ENCODE peak calls at places on chromosomes 13 and 19, in five cellular contexts. One of them, this sample, is unnamed.

GRCh38 chr13:102901615-102902305 is 55.9 kb downstream of the ERCC5 start:
- DNase-seq in fibroblast of lung: no peak
- DNase-seq in fibroblast of mammary gland: peak; percentile 49
- DNase-seq in A549: no peak
- DNase-seq in CD4-positive, alpha-beta T cell: no peak
- DNase-seq in this sample: no peak

GRCh38 chr13:80305737-80306136 is 35.2 kb downstream of the SPRY2 start:
- DNase-seq in CD4-positive, alpha-beta T cell: no peak
- DNase-seq in A549: no peak
- DNase-seq in fibroblast of mammary gland: no peak
- DNase-seq in fibroblast of lung: no peak
- DNase-seq in this sample: no peak

GRCh38 chr13:25186187-25186586 is 14.1 kb upstream of the AMER2 start:
- DNase-seq in CD4-positive, alpha-beta T cell: no peak
- DNase-seq in A549: no peak
- DNase-seq in fibroblast of mammary gland: no peak
- DNase-seq in fibroblast of lung: no peak
- DNase-seq in this sample: no peak

GRCh38 chr19:6686628-6686975 is 16.6 kb upstream of the TNFSF14 start:
- DNase-seq in fibroblast of mammary gland: no peak
- DNase-seq in CD4-positive, alpha-beta T cell: no peak
- DNase-seq in fibroblast of lung: no peak
- DNase-seq in A549: no peak
- DNase-seq in this sample: no peak

GRCh38 chr13:20387441-20387971 is 138.2 kb downstream of the CRYL1 start:
- DNase-seq in A549: no peak
- DNase-seq in CD4-positive, alpha-beta T cell: no peak
- DNase-seq in fibroblast of mammary gland: peak; percentile 41
- DNase-seq in fibroblast of lung: no peak
- DNase-seq in this sample: no peak

GRCh38 chr13:40506592-40507446 is 159.6 kb downstream of the FOXO1 start:
- DNase-seq in CD4-positive, alpha-beta T cell: no peak
- DNase-seq in A549: no peak
- DNase-seq in fibroblast of lung: no peak
- DNase-seq in fibroblast of mammary gland: no peak
- DNase-seq in this sample: no peak

GRCh38 chr13:36998624-36999041 is 507 bp downstream of the ALG5 start:
- DNase-seq in fibroblast of mammary gland: peak; percentile 8
- DNase-seq in A549: no peak
- DNase-seq in fibroblast of lung: no peak
- DNase-seq in CD4-positive, alpha-beta T cell: peak; percentile 8
- DNase-seq in this sample: peak; percentile 25

GRCh38 chr13:31072041-31072440 is 89.7 kb downstream of the HSPH1 start:
- DNase-seq in fibroblast of lung: peak; percentile 33
- DNase-seq in fibroblast of mammary gland: peak; percentile 58
- DNase-seq in CD4-positive, alpha-beta T cell: no peak
- DNase-seq in A549: no peak
- DNase-seq in this sample: no peak

GRCh38 chr13:37925878-37926473 is 56.4 kb upstream of the TRPC4 start:
- DNase-seq in fibroblast of mammary gland: no peak
- DNase-seq in A549: no peak
- DNase-seq in CD4-positive, alpha-beta T cell: no peak
- DNase-seq in fibroblast of lung: no peak
- DNase-seq in this sample: no peak

GRCh38 chr13:51760592-51760991 is 43.4 kb downstream of the DHRS12 start:
- DNase-seq in fibroblast of lung: no peak
- DNase-seq in fibroblast of mammary gland: peak; percentile 89
- DNase-seq in CD4-positive, alpha-beta T cell: no peak
- DNase-seq in A549: no peak
- DNase-seq in this sample: no peak

GRCh38 chr13:49610176-49610575 is 18.1 kb upstream of the ARL11 start:
- DNase-seq in fibroblast of lung: no peak
- DNase-seq in fibroblast of mammary gland: no peak
- DNase-seq in CD4-positive, alpha-beta T cell: no peak
- DNase-seq in A549: no peak
- DNase-seq in this sample: peak; percentile 62

GRCh38 chr19:15251010-15251748 is 18.9 kb upstream of the EPHX3 start:
- DNase-seq in A549: no peak
- DNase-seq in CD4-positive, alpha-beta T cell: no peak
- DNase-seq in fibroblast of lung: peak; percentile 63
- DNase-seq in fibroblast of mammary gland: peak; percentile 87
- DNase-seq in this sample: no peak

GRCh38 chr19:3821857-3822364 is 35.7 kb upstream of the MATK start:
- DNase-seq in CD4-positive, alpha-beta T cell: peak; percentile 87
- DNase-seq in A549: peak; percentile 60
- DNase-seq in fibroblast of mammary gland: peak; percentile 20
- DNase-seq in fibroblast of lung: peak; percentile 17
- DNase-seq in this sample: peak; percentile 67

GRCh38 chr13:73708393-73708985 is 425.7 kb downstream of the KLF12 start:
- DNase-seq in A549: peak; percentile 33
- DNase-seq in fibroblast of mammary gland: peak; percentile 70
- DNase-seq in CD4-positive, alpha-beta T cell: peak; percentile 16
- DNase-seq in fibroblast of lung: peak; percentile 80
- DNase-seq in this sample: peak; percentile 64

GRCh38 chr19:41934849-41935374 is 6.7 kb upstream of the ERFL start:
- DNase-seq in fibroblast of lung: peak; percentile 42
- DNase-seq in CD4-positive, alpha-beta T cell: peak; percentile 72
- DNase-seq in fibroblast of mammary gland: peak; percentile 56
- DNase-seq in A549: peak; percentile 96
- DNase-seq in this sample: peak; percentile 85

GRCh38 chr13:114002009-114002544 is 28.2 kb upstream of the C13orf46 start:
- DNase-seq in fibroblast of lung: no peak
- DNase-seq in fibroblast of mammary gland: no peak
- DNase-seq in A549: no peak
- DNase-seq in CD4-positive, alpha-beta T cell: no peak
- DNase-seq in this sample: no peak

GRCh38 chr19:45171211-45171623 is 6.8 kb downstream of the TRAPPC6A start:
- DNase-seq in A549: no peak
- DNase-seq in fibroblast of lung: no peak
- DNase-seq in fibroblast of mammary gland: no peak
- DNase-seq in CD4-positive, alpha-beta T cell: no peak
- DNase-seq in this sample: no peak

GRCh38 chr19:45569619-45570421 is 14.8 kb downstream of the OPA3 start:
- DNase-seq in CD4-positive, alpha-beta T cell: peak; percentile 45
- DNase-seq in A549: peak; percentile 62
- DNase-seq in fibroblast of lung: peak; percentile 38
- DNase-seq in fibroblast of mammary gland: peak; percentile 61
- DNase-seq in this sample: peak; percentile 69

GRCh38 chr13:21465710-21466160 is 6.6 kb upstream of the ZDHHC20 start:
- DNase-seq in CD4-positive, alpha-beta T cell: no peak
- DNase-seq in fibroblast of mammary gland: no peak
- DNase-seq in A549: no peak
- DNase-seq in fibroblast of lung: no peak
- DNase-seq in this sample: no peak

GRCh38 chr13:78341032-78341431 is 262.3 kb downstream of the POU4F1 start:
- DNase-seq in A549: no peak
- DNase-seq in CD4-positive, alpha-beta T cell: no peak
- DNase-seq in fibroblast of mammary gland: no peak
- DNase-seq in fibroblast of lung: no peak
- DNase-seq in this sample: no peak

GRCh38 chr13:113567681-113568080 is 16.9 kb upstream of the TFDP1 start:
- DNase-seq in fibroblast of lung: no peak
- DNase-seq in A549: no peak
- DNase-seq in fibroblast of mammary gland: no peak
- DNase-seq in CD4-positive, alpha-beta T cell: no peak
- DNase-seq in this sample: no peak

GRCh38 chr13:57627663-57628062 is 3.9 kb upstream of the PCDH17 start:
- DNase-seq in fibroblast of mammary gland: peak; percentile 25
- DNase-seq in CD4-positive, alpha-beta T cell: no peak
- DNase-seq in fibroblast of lung: peak; percentile 59
- DNase-seq in A549: no peak
- DNase-seq in this sample: no peak

GRCh38 chr19:19551862-19552192 is 13.8 kb downstream of the CILP2 start:
- DNase-seq in CD4-positive, alpha-beta T cell: no peak
- DNase-seq in A549: no peak
- DNase-seq in fibroblast of lung: no peak
- DNase-seq in fibroblast of mammary gland: no peak
- DNase-seq in this sample: no peak

GRCh38 chr19:10971107-10971715 is 10.4 kb downstream of the SMARCA4 start:
- DNase-seq in CD4-positive, alpha-beta T cell: no peak
- DNase-seq in A549: no peak
- DNase-seq in fibroblast of mammary gland: no peak
- DNase-seq in fibroblast of lung: no peak
- DNase-seq in this sample: no peak

GRCh38 chr19:10977773-10978155 is 16.9 kb downstream of the SMARCA4 start:
- DNase-seq in fibroblast of mammary gland: no peak
- DNase-seq in CD4-positive, alpha-beta T cell: no peak
- DNase-seq in A549: no peak
- DNase-seq in fibroblast of lung: no peak
- DNase-seq in this sample: no peak

GRCh38 chr19:10979950-10980349 is 19.1 kb downstream of the SMARCA4 start:
- DNase-seq in A549: no peak
- DNase-seq in fibroblast of lung: peak; percentile 11
- DNase-seq in fibroblast of mammary gland: no peak
- DNase-seq in CD4-positive, alpha-beta T cell: no peak
- DNase-seq in this sample: no peak

GRCh38 chr19:10976200-10976892 is 15.5 kb downstream of the SMARCA4 start:
- DNase-seq in fibroblast of mammary gland: no peak
- DNase-seq in A549: no peak
- DNase-seq in CD4-positive, alpha-beta T cell: no peak
- DNase-seq in fibroblast of lung: no peak
- DNase-seq in this sample: no peak

DNA sequence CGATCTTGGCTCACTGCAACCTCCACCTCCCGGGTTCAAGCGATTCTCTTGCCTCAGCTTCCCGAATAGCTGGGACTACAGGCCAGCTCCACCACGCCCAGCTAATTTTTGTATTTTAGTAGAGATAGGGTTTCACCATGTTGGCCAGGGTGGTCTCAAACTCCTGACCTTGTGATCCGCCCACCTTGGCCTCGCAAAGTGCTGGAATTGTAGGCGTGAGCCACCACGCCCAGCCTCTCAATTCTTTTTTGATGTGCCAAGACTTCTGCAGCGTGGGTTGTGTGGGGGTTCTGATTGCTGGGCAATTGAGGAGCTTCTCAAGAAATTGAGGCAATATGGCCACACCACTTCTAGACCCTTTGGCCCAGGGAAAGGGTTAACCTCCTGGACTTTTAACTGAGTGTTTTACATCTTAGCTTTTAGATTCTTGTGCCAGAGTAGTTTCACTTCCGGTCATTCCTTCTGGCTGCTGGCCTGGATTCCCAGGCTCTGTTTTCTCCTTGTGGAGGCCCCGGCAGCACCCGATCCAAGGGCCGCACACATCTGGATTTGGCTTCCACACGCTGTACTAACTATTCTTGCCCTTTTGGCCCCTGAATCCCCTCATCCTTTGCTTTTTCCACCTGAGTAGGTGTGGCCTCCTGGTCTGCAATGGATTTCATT is 14.7 kb downstream of the SMARCA4 start:
- DNase-seq in A549: no peak
- DNase-seq in CD4-positive, alpha-beta T cell: no peak
- DNase-seq in fibroblast of mammary gland: peak; percentile 74
- DNase-seq in fibroblast of lung: peak; percentile 77
- DNase-seq in this sample: no peak
- TF ChIP-seq CTCF in A549: no peak
- TF ChIP-seq CTCF in CD4-positive, alpha-beta T cell: no peak
- TF ChIP-seq CTCF in fibroblast of mammary gland: no peak
- TF ChIP-seq CTCF in fibroblast of lung: no peak
- TF ChIP-seq CTCF in this sample: no peak

GRCh38 chr19:2064788-2065524 is 13.9 kb upstream of the MKNK2 start:
- DNase-seq in fibroblast of lung: no peak
- DNase-seq in fibroblast of mammary gland: no peak
- DNase-seq in A549: no peak
- DNase-seq in CD4-positive, alpha-beta T cell: no peak
- DNase-seq in this sample: peak; percentile 70

GRCh38 chr19:2070986-2071673 is 20.1 kb upstream of the MKNK2 start:
- DNase-seq in A549: no peak
- DNase-seq in fibroblast of mammary gland: no peak
- DNase-seq in fibroblast of lung: no peak
- DNase-seq in CD4-positive, alpha-beta T cell: no peak
- DNase-seq in this sample: no peak

GRCh38 chr19:2072757-2073551 is 21.9 kb upstream of the MKNK2 start:
- DNase-seq in fibroblast of mammary gland: no peak
- DNase-seq in CD4-positive, alpha-beta T cell: no peak
- DNase-seq in A549: no peak
- DNase-seq in fibroblast of lung: no peak
- DNase-seq in this sample: no peak

GRCh38 chr19:2070436-2070827 is 19.4 kb upstream of the MKNK2 start:
- DNase-seq in fibroblast of lung: no peak
- DNase-seq in CD4-positive, alpha-beta T cell: no peak
- DNase-seq in A549: no peak
- DNase-seq in fibroblast of mammary gland: no peak
- DNase-seq in this sample: no peak
- TF ChIP-seq CTCF in fibroblast of lung: no peak
- TF ChIP-seq CTCF in CD4-positive, alpha-beta T cell: no peak
- TF ChIP-seq CTCF in A549: no peak
- TF ChIP-seq CTCF in fibroblast of mammary gland: no peak
- TF ChIP-seq CTCF in this sample: no peak

DNA sequence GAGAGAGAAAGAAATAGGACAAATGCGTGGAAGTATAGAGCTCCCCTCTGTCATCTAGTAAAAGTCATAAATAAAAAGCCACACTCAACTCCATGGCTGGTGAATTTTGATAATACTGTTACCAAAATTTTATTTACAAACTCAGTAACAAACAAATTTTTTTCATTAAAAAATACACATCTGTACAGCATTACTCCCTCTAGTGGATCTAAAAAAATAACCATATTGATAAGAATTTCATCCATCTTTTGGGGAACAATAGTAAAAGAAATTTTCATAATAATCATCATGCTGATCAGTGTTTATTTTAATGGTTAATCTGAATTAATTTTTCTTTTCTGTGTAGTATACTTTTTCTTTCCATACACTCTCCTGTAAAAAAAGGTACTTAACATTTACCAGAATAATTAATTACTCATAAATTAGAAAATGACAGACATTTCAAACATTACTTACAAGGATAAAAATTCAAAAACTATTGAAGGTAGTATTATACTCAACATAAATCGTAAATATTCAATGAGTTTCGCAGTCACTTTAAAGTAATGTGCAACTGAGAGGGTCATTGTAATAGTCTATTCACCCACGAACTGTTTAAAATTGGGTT is 173.5 kb upstream of the LSM14A start:
- DNase-seq in fibroblast of mammary gland: peak; percentile 11
- DNase-seq in fibroblast of lung: peak; percentile 26
- DNase-seq in A549: peak; percentile 44
- DNase-seq in CD4-positive, alpha-beta T cell: no peak
- DNase-seq in this sample: no peak
- TF ChIP-seq CTCF in fibroblast of mammary gland: peak; percentile 35
- TF ChIP-seq CTCF in fibroblast of lung: peak; percentile 20
- TF ChIP-seq CTCF in A549: peak; percentile 82
- TF ChIP-seq CTCF in CD4-positive, alpha-beta T cell: peak; percentile 40
- TF ChIP-seq CTCF in this sample: peak; percentile 27

GRCh38 chr13:59367467-59367866 is 796.3 kb downstream of the DIAPH3 start:
- DNase-seq in A549: no peak
- DNase-seq in CD4-positive, alpha-beta T cell: no peak
- DNase-seq in fibroblast of lung: no peak
- DNase-seq in fibroblast of mammary gland: no peak
- DNase-seq in this sample: no peak

GRCh38 chr13:59363950-59364349 is 799.8 kb downstream of the DIAPH3 start:
- DNase-seq in CD4-positive, alpha-beta T cell: no peak
- DNase-seq in fibroblast of mammary gland: no peak
- DNase-seq in fibroblast of lung: no peak
- DNase-seq in A549: no peak
- DNase-seq in this sample: no peak

GRCh38 chr13:59368652-59369051 is 795.1 kb downstream of the DIAPH3 start:
- DNase-seq in CD4-positive, alpha-beta T cell: no peak
- DNase-seq in A549: no peak
- DNase-seq in fibroblast of mammary gland: no peak
- DNase-seq in fibroblast of lung: no peak
- DNase-seq in this sample: no peak

GRCh38 chr13:59360916-59361315 is 802.8 kb downstream of the DIAPH3 start:
- DNase-seq in fibroblast of mammary gland: no peak
- DNase-seq in A549: no peak
- DNase-seq in CD4-positive, alpha-beta T cell: no peak
- DNase-seq in fibroblast of lung: no peak
- DNase-seq in this sample: no peak

GRCh38 chr13:59364508-59365187 is 799.1 kb downstream of the DIAPH3 start:
- DNase-seq in A549: peak; percentile 1
- DNase-seq in fibroblast of mammary gland: no peak
- DNase-seq in fibroblast of lung: no peak
- DNase-seq in CD4-positive, alpha-beta T cell: no peak
- DNase-seq in this sample: peak; percentile 76
- TF ChIP-seq CTCF in A549: no peak
- TF ChIP-seq CTCF in fibroblast of mammary gland: no peak
- TF ChIP-seq CTCF in fibroblast of lung: no peak
- TF ChIP-seq CTCF in CD4-positive, alpha-beta T cell: no peak
- TF ChIP-seq CTCF in this sample: peak; percentile 48

This sample was measured in BE2C.